ENCODE peak calls at places on chromosomes 11 and 22, in ten cellular contexts. One of them, this sample, is unnamed.

GRCh38 chr11:398826-399225 is 4.8 kb downstream of the PKP3 start:
- DNase-seq in stimulated activated CD8-positive, alpha-beta memory T cell treated with anti-CD3 and anti-CD28 coated beads, Interleukin-7, amount 100 ng/mL, for 4 hours: no peak
- DNase-seq in progenitor cell of endocrine pancreas: no peak
- DNase-seq in T-helper 9 cell: no peak
- DNase-seq in NCI-H774: no peak
- DNase-seq in NCI-H2081: no peak
- DNase-seq in A673: peak
- DNase-seq in activated naive CD8-positive, alpha-beta T cell treated with anti-CD3 and anti-CD28 coated beads for 36 hours: no peak
- DNase-seq in HFF-Myc: no peak
- DNase-seq in HL-60: no peak
- DNase-seq in this sample: no peak

GRCh38 chr22:48714231-48714630 is 1113.4 kb downstream of the BRD1 start:
- DNase-seq in T-helper 9 cell: no peak
- DNase-seq in NCI-H774: no peak
- DNase-seq in progenitor cell of endocrine pancreas: no peak
- DNase-seq in NCI-H2081: no peak
- DNase-seq in stimulated activated CD8-positive, alpha-beta memory T cell treated with anti-CD3 and anti-CD28 coated beads, Interleukin-7, amount 100 ng/mL, for 4 hours: no peak
- DNase-seq in activated naive CD8-positive, alpha-beta T cell treated with anti-CD3 and anti-CD28 coated beads for 36 hours: no peak
- DNase-seq in A673: no peak
- DNase-seq in HFF-Myc: no peak
- DNase-seq in HL-60: no peak
- DNase-seq in this sample: no peak

GRCh38 chr11:14578551-14578956 is 58.4 kb upstream of the PSMA1 start:
- DNase-seq in progenitor cell of endocrine pancreas: no peak
- DNase-seq in T-helper 9 cell: peak
- DNase-seq in stimulated activated CD8-positive, alpha-beta memory T cell treated with anti-CD3 and anti-CD28 coated beads, Interleukin-7, amount 100 ng/mL, for 4 hours: peak
- DNase-seq in HFF-Myc: peak
- DNase-seq in HL-60: peak
- DNase-seq in NCI-H774: no peak
- DNase-seq in activated naive CD8-positive, alpha-beta T cell treated with anti-CD3 and anti-CD28 coated beads for 36 hours: peak
- DNase-seq in NCI-H2081: peak
- DNase-seq in A673: peak
- DNase-seq in this sample: no peak

GRCh38 chr11:63552921-63553320 is 10.3 kb downstream of the PLAAT2 start:
- DNase-seq in activated naive CD8-positive, alpha-beta T cell treated with anti-CD3 and anti-CD28 coated beads for 36 hours: no peak
- DNase-seq in NCI-H774: no peak
- DNase-seq in progenitor cell of endocrine pancreas: no peak
- DNase-seq in HFF-Myc: no peak
- DNase-seq in HL-60: no peak
- DNase-seq in stimulated activated CD8-positive, alpha-beta memory T cell treated with anti-CD3 and anti-CD28 coated beads, Interleukin-7, amount 100 ng/mL, for 4 hours: no peak
- DNase-seq in A673: no peak
- DNase-seq in NCI-H2081: no peak
- DNase-seq in T-helper 9 cell: no peak
- DNase-seq in this sample: no peak

GRCh38 chr11:129738242-129738641 is 77.4 kb upstream of the TMEM45B start:
- DNase-seq in HL-60: no peak
- DNase-seq in activated naive CD8-positive, alpha-beta T cell treated with anti-CD3 and anti-CD28 coated beads for 36 hours: no peak
- DNase-seq in NCI-H774: no peak
- DNase-seq in HFF-Myc: no peak
- DNase-seq in T-helper 9 cell: no peak
- DNase-seq in A673: no peak
- DNase-seq in progenitor cell of endocrine pancreas: no peak
- DNase-seq in stimulated activated CD8-positive, alpha-beta memory T cell treated with anti-CD3 and anti-CD28 coated beads, Interleukin-7, amount 100 ng/mL, for 4 hours: no peak
- DNase-seq in NCI-H2081: no peak
- DNase-seq in this sample: no peak

GRCh38 chr11:108467091-108467823 is at the start of gene C11orf65:
- DNase-seq in HL-60: peak
- DNase-seq in NCI-H774: peak
- DNase-seq in A673: peak
- DNase-seq in HFF-Myc: peak
- DNase-seq in T-helper 9 cell: peak
- DNase-seq in progenitor cell of endocrine pancreas: peak
- DNase-seq in stimulated activated CD8-positive, alpha-beta memory T cell treated with anti-CD3 and anti-CD28 coated beads, Interleukin-7, amount 100 ng/mL, for 4 hours: peak
- DNase-seq in NCI-H2081: peak
- DNase-seq in activated naive CD8-positive, alpha-beta T cell treated with anti-CD3 and anti-CD28 coated beads for 36 hours: peak
- DNase-seq in this sample: peak

GRCh38 chr11:16603890-16604783 is 134.3 kb upstream of the C11orf58 start:
- DNase-seq in A673: peak
- DNase-seq in stimulated activated CD8-positive, alpha-beta memory T cell treated with anti-CD3 and anti-CD28 coated beads, Interleukin-7, amount 100 ng/mL, for 4 hours: no peak
- DNase-seq in activated naive CD8-positive, alpha-beta T cell treated with anti-CD3 and anti-CD28 coated beads for 36 hours: no peak
- DNase-seq in NCI-H2081: no peak
- DNase-seq in HL-60: no peak
- DNase-seq in progenitor cell of endocrine pancreas: no peak
- DNase-seq in NCI-H774: peak
- DNase-seq in HFF-Myc: no peak
- DNase-seq in T-helper 9 cell: no peak
- DNase-seq in this sample: no peak

GRCh38 chr11:120137611-120138521 is at the start of gene TRIM29:
- DNase-seq in HL-60: no peak
- DNase-seq in progenitor cell of endocrine pancreas: no peak
- DNase-seq in A673: no peak
- DNase-seq in NCI-H2081: peak
- DNase-seq in NCI-H774: no peak
- DNase-seq in T-helper 9 cell: no peak
- DNase-seq in HFF-Myc: no peak
- DNase-seq in stimulated activated CD8-positive, alpha-beta memory T cell treated with anti-CD3 and anti-CD28 coated beads, Interleukin-7, amount 100 ng/mL, for 4 hours: no peak
- DNase-seq in activated naive CD8-positive, alpha-beta T cell treated with anti-CD3 and anti-CD28 coated beads for 36 hours: no peak
- DNase-seq in this sample: no peak

GRCh38 chr11:35142481-35143207 is 3.7 kb downstream of the CD44 start:
- DNase-seq in T-helper 9 cell: no peak
- DNase-seq in activated naive CD8-positive, alpha-beta T cell treated with anti-CD3 and anti-CD28 coated beads for 36 hours: peak
- DNase-seq in HFF-Myc: no peak
- DNase-seq in progenitor cell of endocrine pancreas: no peak
- DNase-seq in NCI-H2081: no peak
- DNase-seq in stimulated activated CD8-positive, alpha-beta memory T cell treated with anti-CD3 and anti-CD28 coated beads, Interleukin-7, amount 100 ng/mL, for 4 hours: peak
- DNase-seq in HL-60: no peak
- DNase-seq in A673: no peak
- DNase-seq in NCI-H774: no peak
- DNase-seq in this sample: no peak

GRCh38 chr22:32964411-32965057 is 93.6 kb downstream of the SYN3 start:
- DNase-seq in stimulated activated CD8-positive, alpha-beta memory T cell treated with anti-CD3 and anti-CD28 coated beads, Interleukin-7, amount 100 ng/mL, for 4 hours: no peak
- DNase-seq in NCI-H774: no peak
- DNase-seq in T-helper 9 cell: no peak
- DNase-seq in HL-60: no peak
- DNase-seq in HFF-Myc: no peak
- DNase-seq in activated naive CD8-positive, alpha-beta T cell treated with anti-CD3 and anti-CD28 coated beads for 36 hours: no peak
- DNase-seq in NCI-H2081: no peak
- DNase-seq in progenitor cell of endocrine pancreas: no peak
- DNase-seq in A673: no peak
- DNase-seq in this sample: no peak

GRCh38 chr11:35162795-35163194 is 23.8 kb downstream of the CD44 start:
- DNase-seq in activated naive CD8-positive, alpha-beta T cell treated with anti-CD3 and anti-CD28 coated beads for 36 hours: no peak
- DNase-seq in T-helper 9 cell: no peak
- DNase-seq in A673: no peak
- DNase-seq in stimulated activated CD8-positive, alpha-beta memory T cell treated with anti-CD3 and anti-CD28 coated beads, Interleukin-7, amount 100 ng/mL, for 4 hours: no peak
- DNase-seq in NCI-H774: no peak
- DNase-seq in NCI-H2081: no peak
- DNase-seq in HL-60: peak
- DNase-seq in progenitor cell of endocrine pancreas: no peak
- DNase-seq in HFF-Myc: no peak
- DNase-seq in this sample: no peak

GRCh38 chr11:126328444-126328843 is 24.6 kb downstream of the DCPS start:
- DNase-seq in activated naive CD8-positive, alpha-beta T cell treated with anti-CD3 and anti-CD28 coated beads for 36 hours: no peak
- DNase-seq in NCI-H774: no peak
- DNase-seq in T-helper 9 cell: no peak
- DNase-seq in progenitor cell of endocrine pancreas: no peak
- DNase-seq in HL-60: no peak
- DNase-seq in HFF-Myc: no peak
- DNase-seq in stimulated activated CD8-positive, alpha-beta memory T cell treated with anti-CD3 and anti-CD28 coated beads, Interleukin-7, amount 100 ng/mL, for 4 hours: no peak
- DNase-seq in A673: no peak
- DNase-seq in NCI-H2081: peak
- DNase-seq in this sample: no peak

GRCh38 chr11:128246364-128247234 is 340.8 kb downstream of the ETS1 start:
- DNase-seq in progenitor cell of endocrine pancreas: no peak
- DNase-seq in activated naive CD8-positive, alpha-beta T cell treated with anti-CD3 and anti-CD28 coated beads for 36 hours: no peak
- DNase-seq in stimulated activated CD8-positive, alpha-beta memory T cell treated with anti-CD3 and anti-CD28 coated beads, Interleukin-7, amount 100 ng/mL, for 4 hours: no peak
- DNase-seq in T-helper 9 cell: no peak
- DNase-seq in NCI-H774: no peak
- DNase-seq in A673: peak
- DNase-seq in HL-60: no peak
- DNase-seq in HFF-Myc: peak
- DNase-seq in NCI-H2081: no peak
- DNase-seq in this sample: no peak

GRCh38 chr11:116059909-116060308 is 555.7 kb upstream of the CADM1 start:
- DNase-seq in progenitor cell of endocrine pancreas: no peak
- DNase-seq in activated naive CD8-positive, alpha-beta T cell treated with anti-CD3 and anti-CD28 coated beads for 36 hours: no peak
- DNase-seq in HL-60: no peak
- DNase-seq in HFF-Myc: no peak
- DNase-seq in NCI-H2081: no peak
- DNase-seq in stimulated activated CD8-positive, alpha-beta memory T cell treated with anti-CD3 and anti-CD28 coated beads, Interleukin-7, amount 100 ng/mL, for 4 hours: no peak
- DNase-seq in NCI-H774: no peak
- DNase-seq in A673: no peak
- DNase-seq in T-helper 9 cell: no peak
- DNase-seq in this sample: no peak

This sample was measured in SHP77 treated with DMSO at 0.1 percent for 48 hours.